ENCODE peak calls at places on chromosomes 16 and 17, in four cellular contexts. M, A, K and G are unnamed samples.

GRCh38 chr16:55861288-55861687 is 13.9 kb downstream of the CES5A start:
- DNase-seq in A (no peak), K (no peak), M (no peak), G (no peak)

GRCh38 chr17:79970576-79971068 is 65.0 kb downstream of the TBC1D16 start:
- DNase-seq in M (peak), K (no peak), A (peak), G (peak)

GRCh38 chr17:78912082-78912481 is 9.1 kb upstream of the CEP295NL start:
- DNase-seq in A (no peak), K (no peak), M (no peak), G (no peak)

GRCh38 chr17:77662796-77663195 is 295.7 kb upstream of the TNRC6C start:
- DNase-seq in M (no peak), K (no peak), A (no peak), G (no peak)

GRCh38 chr17:60303406-60304099 is 88.4 kb downstream of the USP32 start:
- DNase-seq in K (no peak), M (no peak), A (no peak), G (no peak)

GRCh38 chr17:81510798-81511549 is 1.6 kb downstream of the ACTG1 start:
- DNase-seq in A (no peak), M (no peak), K (no peak), G (peak)

GRCh38 chr16:84278968-84279367 is 15.7 kb upstream of the WFDC1 start:
- DNase-seq in K (no peak), A (peak), M (no peak), G (peak)

GRCh38 chr17:72380737-72381136 is 259.9 kb downstream of the SOX9 start:
- DNase-seq in K (no peak), M (no peak), A (no peak), G (no peak)

GRCh38 chr16:28264656-28265055 is 27.7 kb upstream of the SBK1 start:
- DNase-seq in K (no peak), A (no peak), M (peak), G (peak)

GRCh38 chr17:68291836-68292688 is 767 bp downstream of the ARSG start:
- DNase-seq in M (peak), A (peak), K (no peak), G (peak)

GRCh38 chr16:85129846-85130706 is 17.8 kb upstream of the CIBAR2 start:
- DNase-seq in K (no peak), M (peak), A (no peak), G (no peak)

GRCh38 chr17:53142890-53143289 is 679.8 kb upstream of the KIF2B start:
- DNase-seq in M (no peak), K (no peak), A (peak), G (peak)

GRCh38 chr17:59002848-59003247 is 103.8 kb downstream of the TRIM37 start:
- DNase-seq in A (no peak), M (peak), K (no peak), G (no peak)

GRCh38 chr17:74361613-74362391 is at the start of gene BTBD17:
- DNase-seq in K (no peak), A (peak), M (no peak), G (peak)

GRCh38 chr16:49776085-49776501 is 79.8 kb downstream of the ZNF423 start:
- DNase-seq in M (no peak), K (no peak), A (peak), G (peak)

GRCh38 chr17:7029659-7030058 is 6.2 kb upstream of the SLC16A13 start:
- DNase-seq in M (no peak), A (no peak), K (no peak), G (no peak)

GRCh38 chr16:3266873-3267537 is 10.6 kb upstream of the MEFV start:
- DNase-seq in A (peak), M (peak), K (no peak), G (no peak)

GRCh38 chr16:14609716-14610115 is 20.3 kb downstream of the PARN start:
- DNase-seq in A (no peak), M (no peak), K (no peak), G (no peak)

GRCh38 chr16:48605518-48606110 is 4.4 kb downstream of the N4BP1 start:
- DNase-seq in M (no peak), K (no peak), A (no peak), G (no peak)
- H3K56ac ChIP-seq in M (no peak), K (no peak), A (peak), G (no peak)

DNA sequence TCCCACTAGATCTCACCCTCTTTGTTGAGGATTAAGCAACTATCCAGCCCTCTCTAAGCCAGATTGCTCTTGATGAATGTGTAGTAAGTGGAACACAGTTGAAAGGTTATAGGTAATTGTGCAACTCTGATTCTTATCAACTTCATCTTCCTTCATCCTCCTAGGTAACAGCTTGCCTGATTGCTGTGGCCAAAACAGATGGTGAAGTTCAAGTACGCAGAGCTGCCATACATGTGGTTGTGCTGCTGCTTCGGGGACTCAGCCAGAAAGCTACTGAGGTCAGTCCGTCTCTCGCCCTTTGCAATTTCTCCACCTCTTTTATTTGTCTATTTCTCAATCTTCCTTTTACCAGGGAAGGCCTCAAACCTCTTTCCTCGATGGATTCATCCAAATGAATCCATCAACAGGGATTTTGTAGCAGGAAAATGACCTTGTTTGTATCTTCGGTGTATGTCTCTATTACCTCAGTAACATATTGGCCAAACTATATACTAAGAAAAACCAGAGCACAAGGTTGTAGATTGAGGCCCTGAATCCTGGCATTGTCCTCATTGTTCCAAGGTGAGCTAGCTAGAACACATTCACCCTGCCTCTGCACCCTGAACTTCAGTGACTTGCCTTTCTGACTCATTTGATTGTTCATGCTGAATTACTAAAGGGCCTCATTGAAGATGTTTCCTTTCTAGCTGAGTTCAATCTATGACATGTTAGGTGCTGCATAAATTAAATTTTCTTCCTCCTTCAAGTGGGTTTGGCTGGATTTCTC is 65.1 kb upstream of the HAS3 start:
- DNase-seq in A (no peak), K (no peak), M (peak), G (no peak)
- H3K56ac ChIP-seq in A (no peak), K (no peak), M (no peak), G (no peak)

DNA sequence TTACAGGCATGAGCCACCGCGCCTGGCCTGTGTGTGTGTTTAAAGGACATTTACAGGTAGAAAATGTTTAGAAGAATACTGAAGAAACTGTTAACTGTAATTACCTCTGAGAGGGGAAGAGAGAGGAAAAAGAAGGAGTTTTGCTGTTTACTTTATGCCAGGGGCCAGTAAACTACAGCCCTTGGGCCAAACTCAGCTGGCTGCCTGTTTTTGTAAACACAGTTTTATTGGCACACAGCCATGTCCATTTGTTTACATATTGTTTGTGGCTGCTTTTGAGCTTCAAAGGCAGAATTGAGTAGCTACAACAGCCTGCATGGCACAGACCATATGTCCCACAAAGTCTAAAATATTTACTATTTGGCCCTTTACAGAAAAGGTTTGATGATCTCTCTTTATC is 76.4 kb downstream of the GPR139 start:
- DNase-seq in M (no peak), A (no peak), K (no peak), G (no peak)
- H3K56ac ChIP-seq in M (no peak), A (no peak), K (no peak), G (no peak)

GRCh38 chr17:18008496-18009268 is 30.3 kb downstream of the ATPAF2 start:
- DNase-seq in A (peak), M (peak), K (no peak), G (no peak)
- H3K56ac ChIP-seq in A (peak), M (no peak), K (no peak), G (no peak)

GRCh38 chr16:67317853-67318252 is 8.7 kb downstream of the KCTD19 start:
- DNase-seq in M (no peak), A (no peak), K (no peak), G (no peak)
- H3K56ac ChIP-seq in M (no peak), A (no peak), K (no peak), G (no peak)

DNA sequence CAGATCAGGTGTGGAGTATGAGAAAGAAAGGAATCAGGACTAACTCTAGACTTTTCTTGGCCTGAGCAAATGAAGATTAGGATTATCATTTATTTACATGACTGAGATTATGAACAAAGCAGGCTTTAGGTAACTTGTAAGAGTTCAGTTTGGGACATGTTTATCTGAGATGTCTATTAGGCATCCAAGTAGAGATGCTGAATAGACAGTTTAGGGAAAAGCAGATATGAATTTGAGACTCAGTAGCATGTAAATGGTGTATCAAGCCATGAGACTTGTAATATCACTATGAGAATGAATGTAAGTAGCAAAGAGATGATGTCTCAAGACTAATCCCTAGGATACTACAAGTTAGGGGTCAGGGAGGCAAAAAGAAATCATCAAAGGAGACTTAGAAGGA is 8.6 kb upstream of the HS3ST2 start:
- DNase-seq in M (no peak), A (no peak), K (no peak), G (no peak)
- H3K56ac ChIP-seq in M (no peak), A (no peak), K (no peak), G (no peak)

DNA sequence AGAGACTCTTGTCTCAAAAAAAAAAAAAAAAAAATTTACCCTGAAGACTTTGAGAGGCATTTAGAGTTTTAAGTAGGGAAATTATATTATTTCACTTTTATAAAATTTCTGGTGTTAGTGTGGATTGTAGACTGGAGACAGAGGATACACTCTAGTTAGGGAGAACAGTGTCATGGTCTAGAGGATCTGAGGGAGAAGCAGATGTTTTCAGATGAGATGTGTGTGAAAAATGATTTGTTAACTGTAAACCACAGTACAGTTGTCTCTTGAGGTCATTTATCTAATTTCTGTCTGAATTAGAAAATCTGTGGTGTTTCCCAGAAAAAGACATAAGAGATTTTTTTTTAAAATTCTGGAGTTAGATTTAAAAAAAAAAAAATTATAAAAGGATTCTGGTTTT is 54.8 kb downstream of the NUP88 start:
- DNase-seq in A (no peak), K (no peak), M (no peak), G (no peak)
- H3K56ac ChIP-seq in A (no peak), K (no peak), M (no peak), G (no peak)

DNA sequence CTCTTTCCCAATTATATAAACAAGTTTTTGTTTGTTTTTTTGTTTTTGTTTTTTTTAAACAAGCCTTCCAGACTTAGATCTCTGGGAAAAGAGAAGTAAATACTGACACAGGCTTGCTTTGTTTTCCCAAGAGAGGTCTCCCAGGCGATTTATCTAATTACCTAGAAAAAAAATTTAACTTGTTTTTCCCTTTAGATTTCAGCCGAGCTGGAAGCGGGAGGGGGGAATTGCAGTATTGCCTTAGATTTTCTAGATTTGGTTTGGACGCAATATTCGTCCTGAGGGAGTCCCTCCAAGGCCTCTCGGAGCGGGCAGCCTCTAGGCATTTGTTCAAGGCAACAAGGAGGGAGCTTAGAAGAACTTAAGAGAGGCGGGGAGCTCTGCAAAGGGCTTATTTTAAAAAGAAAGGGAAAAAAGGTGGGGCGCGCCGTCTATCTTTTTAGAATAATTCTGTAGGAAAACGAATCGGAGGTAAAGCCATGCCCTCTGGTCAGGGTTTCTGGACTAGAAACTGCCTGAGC is 479 bp upstream of the TMEM94 start:
- DNase-seq in K (no peak), M (no peak), A (no peak), G (no peak)
- H3K56ac ChIP-seq in K (no peak), M (peak), A (peak), G (no peak)